ENCODE peak calls at places on chromosomes 2 and 18, in six cellular contexts. Q is transverse colon, S is H54, W is breast epithelium, B is GM12891, M is Peyer's patch. O is an unnamed sample.

GRCh38 chr2:177553176-177553909 is 160.8 kb downstream of the AGPS start:
- DNase-seq in Q (no peak), S (no peak), W (no peak), B (no peak), M (no peak), O (no peak)

GRCh38 chr18:4125246-4125938 is 329.7 kb downstream of the DLGAP1 start:
- DNase-seq in Q (no peak), S (no peak), W (no peak), B (no peak), M (no peak), O (no peak)

GRCh38 chr2:237336131-237336530 is 77.8 kb downstream of the COL6A3 start:
- DNase-seq in Q (no peak), S (no peak), W (no peak), B (no peak), M (no peak), O (no peak)

GRCh38 chr2:205642562-205643350 is 39.5 kb upstream of the NRP2 start:
- DNase-seq in Q (no peak), S (no peak), W (no peak), B (no peak), M (no peak), O (no peak)

GRCh38 chr2:67733517-67733916 is 329.3 kb downstream of the C1D start:
- DNase-seq in Q (no peak), S (peak; percentile 37), W (no peak), B (no peak), M (no peak), O (no peak)

GRCh38 chr18:55290898-55291297 is 297.1 kb downstream of the TCF4 start:
- DNase-seq in Q (no peak), S (no peak), W (no peak), B (no peak), M (no peak), O (no peak)

GRCh38 chr18:56127322-56128099 is 510.9 kb downstream of the TXNL1 start:
- DNase-seq in Q (no peak), S (no peak), W (no peak), B (no peak), M (no peak), O (no peak)

GRCh38 chr2:54545700-54546450 is 89.7 kb downstream of the SPTBN1 start:
- DNase-seq in Q (no peak), S (no peak), W (no peak), B (no peak), M (no peak), O (no peak)

GRCh38 chr18:68147728-68148127 is 567.2 kb downstream of the TMX3 start:
- DNase-seq in Q (no peak), S (no peak), W (no peak), B (no peak), M (no peak), O (no peak)

GRCh38 chr2:151437630-151438029 is 27.9 kb downstream of the RIF1 start:
- DNase-seq in Q (no peak), S (no peak), W (no peak), B (no peak), M (no peak), O (no peak)

GRCh38 chr2:218039171-218039570 is 29.9 kb upstream of the RUFY4 start:
- DNase-seq in Q (no peak), S (no peak), W (no peak), B (no peak), M (no peak), O (no peak)

GRCh38 chr18:30675905-30676620 is 366.5 kb downstream of the DSC3 start:
- DNase-seq in Q (no peak), S (no peak), W (no peak), B (no peak), M (no peak), O (no peak)

GRCh38 chr2:224331698-224332097 is 70.2 kb downstream of the FAM124B start:
- DNase-seq in Q (no peak), S (no peak), W (no peak), B (no peak), M (no peak), O (no peak)

GRCh38 chr2:48754874-48755273 is 650 bp downstream of the LHCGR start:
- DNase-seq in Q (no peak), S (no peak), W (no peak), B (no peak), M (no peak), O (no peak)

GRCh38 chr2:226474131-226474530 is 325.5 kb downstream of the IRS1 start:
- DNase-seq in Q (no peak), S (no peak), W (no peak), B (no peak), M (no peak), O (no peak)

GRCh38 chr2:240519396-240520142 is 38.2 kb downstream of the ANKMY1 start:
- DNase-seq in Q (no peak), S (no peak), W (no peak), B (no peak), M (no peak), O (no peak)

GRCh38 chr2:76008001-76008702 is 297.4 kb upstream of the GCFC2 start:
- DNase-seq in Q (peak; percentile 68), S (no peak), W (peak; percentile 54), B (no peak), M (no peak), O (no peak)

GRCh38 chr2:238643400-238643907 is 204.4 kb upstream of the TWIST2 start:
- DNase-seq in Q (no peak), S (no peak), W (no peak), B (no peak), M (no peak), O (no peak)

GRCh38 chr2:189609853-189610252 is 29.3 kb upstream of the SLC40A1 start:
- DNase-seq in Q (no peak), S (no peak), W (no peak), B (no peak), M (no peak), O (no peak)

GRCh38 chr2:234689911-234690379 is 193.1 kb upstream of the ARL4C start:
- DNase-seq in Q (no peak), S (no peak), W (no peak), B (no peak), M (no peak), O (no peak)

GRCh38 chr2:40256649-40257048 is 195.2 kb downstream of the SLC8A1 start:
- DNase-seq in Q (no peak), S (peak; percentile 12), W (no peak), B (no peak), M (no peak), O (no peak)

GRCh38 chr2:226215902-226216503 is 583.6 kb downstream of the IRS1 start:
- DNase-seq in Q (peak; percentile 75), S (peak; percentile 15), W (no peak), B (no peak), M (peak; percentile 52), O (peak; percentile 24)

GRCh38 chr18:79275992-79276391 is 119.7 kb upstream of the NFATC1 start:
- DNase-seq in Q (no peak), S (no peak), W (no peak), B (peak; percentile 16), M (no peak), O (no peak)

GRCh38 chr2:187917535-187917934 is 363.3 kb upstream of the TFPI start:
- DNase-seq in Q (no peak), S (no peak), W (no peak), B (no peak), M (no peak), O (no peak)

GRCh38 chr2:32009479-32010256 is 1.1 kb downstream of the MEMO1 start:
- DNase-seq in Q (peak; percentile 42), S (peak; percentile 29), W (no peak), B (no peak), M (peak; percentile 71), O (peak; percentile 27)

GRCh38 chr2:32008811-32009478 is 1.9 kb downstream of the MEMO1 start:
- DNase-seq in Q (peak; percentile 16), S (peak; percentile 15), W (no peak), B (no peak), M (no peak), O (no peak)

GRCh38 chr2:32012872-32013271 is 2.1 kb upstream of the MEMO1 start:
- DNase-seq in Q (no peak), S (no peak), W (no peak), B (no peak), M (no peak), O (no peak)

GRCh38 chr2:32011566-32011960 is 755 bp upstream of the MEMO1 start:
- DNase-seq in Q (no peak), S (no peak), W (no peak), B (no peak), M (no peak), O (no peak)

GRCh38 chr2:32010670-32011565 is at the start of gene MEMO1:
- DNase-seq in Q (peak; percentile 95), S (peak; percentile 88), W (peak; percentile 87), B (peak; percentile 78), M (peak; percentile 94), O (peak; percentile 89)
- TF ChIP-seq POLR2A in Q (peak; percentile 69), S (peak; percentile 34), W (no peak), B (peak; percentile 97), M (peak; percentile 75), O (peak; percentile 21)

DNA sequence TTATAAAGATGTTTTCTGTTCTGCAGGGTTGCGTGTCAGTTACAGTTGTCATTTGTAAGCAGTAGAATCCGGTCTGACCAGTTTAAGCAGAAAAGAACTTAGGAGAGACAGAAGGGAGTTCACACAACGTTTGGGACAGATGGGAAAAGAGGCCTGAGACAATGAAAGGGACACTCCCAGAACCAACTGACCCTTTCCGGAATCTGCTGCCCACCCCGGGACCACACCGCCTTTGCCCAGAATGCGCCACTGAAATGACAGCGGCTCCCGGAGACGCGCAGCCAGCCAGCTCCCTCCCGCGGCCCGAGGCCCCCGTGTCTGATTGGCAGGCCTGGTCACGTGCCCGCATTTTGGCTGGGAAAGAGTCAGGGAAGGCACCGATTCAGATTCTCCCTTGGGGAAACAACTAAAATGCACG is 244.6 kb downstream of the BCL2 start:
- DNase-seq in Q (peak; percentile 79), S (peak; percentile 62), W (peak; percentile 65), B (peak; percentile 30), M (peak; percentile 83), O (peak; percentile 51)
- TF ChIP-seq POLR2A in Q (peak; percentile 30), S (no peak), W (no peak), B (peak; percentile 51), M (no peak), O (no peak)

GRCh38 chr2:175965773-175966172 is 36.3 kb downstream of the LNPK start:
- DNase-seq in Q (no peak), S (no peak), W (no peak), B (no peak), M (no peak), O (no peak)
- TF ChIP-seq POLR2A in Q (no peak), S (no peak), W (no peak), B (no peak), M (no peak), O (no peak)

GRCh38 chr2:155690785-155691184 is 641.7 kb downstream of the NR4A2 start:
- DNase-seq in Q (no peak), S (no peak), W (no peak), B (no peak), M (no peak), O (no peak)

GRCh38 chr2:155692108-155692507 is 640.4 kb downstream of the NR4A2 start:
- DNase-seq in Q (no peak), S (no peak), W (no peak), B (no peak), M (no peak), O (no peak)

GRCh38 chr2:155695505-155695904 is 637.0 kb downstream of the NR4A2 start:
- DNase-seq in Q (no peak), S (no peak), W (no peak), B (no peak), M (no peak), O (no peak)

DNA sequence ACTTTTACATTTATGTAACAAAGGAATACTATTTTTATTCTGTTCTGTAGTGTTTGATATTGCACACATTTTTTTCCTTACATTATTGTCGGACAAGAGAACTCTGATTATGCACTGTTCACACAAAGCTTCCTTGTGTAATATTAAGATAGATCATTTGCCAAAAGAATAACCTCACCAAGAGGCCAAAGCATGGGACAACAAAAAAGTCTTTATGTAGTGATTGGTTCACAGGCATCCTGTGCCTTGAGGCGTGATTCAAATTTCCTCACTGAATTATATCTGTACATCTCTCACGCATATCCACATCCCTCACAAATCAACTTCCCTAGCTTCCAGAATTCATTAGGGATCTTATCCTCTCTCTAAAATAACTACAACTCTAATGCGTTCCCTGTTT is 642.7 kb downstream of the NR4A2 start:
- DNase-seq in Q (no peak), S (no peak), W (no peak), B (no peak), M (no peak), O (no peak)
- TF ChIP-seq POLR2A in Q (no peak), S (no peak), W (no peak), B (no peak), M (no peak), O (no peak)

O was measured in uterus.